ENCODE peak calls at places on chromosomes 13 and 19, in ten cellular contexts. U is activated T-helper 1 cell treated with Interleukin-2 at 50 U/mL for 16 hours; F is activated T-cell treated with anti-CD3 and anti-CD28 coated beads, Interleukin-2, amount 50 U/mL, for 72 hours; W is ELR; Y is stimulated activated CD4-positive, alpha-beta T cell treated with anti-CD3 and anti-CD28 coated beads, Interleukin-2, amount 100 ng/mL, for 24 hours; G is NCI-H2029 treated with DMSO at 0.1 percent for 48 hours; A is NB4; V is neural crest cell; R is Daoy; L is SK-MEL-5. H is an unnamed sample.

GRCh38 chr19:49400034-49400433 is 12.0 kb downstream of the KASH5 start:
- DNase-seq in U (no peak), F (no peak), W (peak), Y (no peak), G (no peak), A (no peak), V (no peak), R (no peak), L (no peak), H (no peak)

GRCh38 chr13:41231786-41232185 is 31.6 kb downstream of the MTRF1 start:
- DNase-seq in U (no peak), F (no peak), W (no peak), Y (no peak), G (peak), A (no peak), V (no peak), R (peak), L (no peak), H (no peak)

GRCh38 chr13:24630851-24631341 is 49.3 kb upstream of the ATP12A start:
- DNase-seq in U (no peak), F (no peak), W (peak), Y (no peak), G (no peak), A (peak), V (no peak), R (peak), L (peak), H (no peak)

GRCh38 chr13:48194392-48194754 is 38.6 kb upstream of the ITM2B start:
- DNase-seq in U (no peak), F (no peak), W (no peak), Y (no peak), G (no peak), A (peak), V (no peak), R (no peak), L (peak), H (peak)

GRCh38 chr13:36344173-36344572 is 2.0 kb downstream of the SPART start:
- DNase-seq in U (no peak), F (no peak), W (peak), Y (no peak), G (no peak), A (peak), V (no peak), R (peak), L (peak), H (peak)

GRCh38 chr13:74773263-74773662 is 639.1 kb upstream of the KLF12 start:
- DNase-seq in U (no peak), F (no peak), W (no peak), Y (no peak), G (no peak), A (no peak), V (no peak), R (no peak), L (no peak), H (no peak)

GRCh38 chr19:6442087-6442688 is 8.6 kb upstream of the SLC25A41 start:
- DNase-seq in U (no peak), F (no peak), W (no peak), Y (no peak), G (no peak), A (no peak), V (no peak), R (no peak), L (no peak), H (no peak)

GRCh38 chr19:8487137-8487851 is 15.1 kb downstream of the PRAM1 start:
- DNase-seq in U (peak), F (peak), W (no peak), Y (peak), G (no peak), A (peak), V (no peak), R (no peak), L (no peak), H (peak)

GRCh38 chr19:27972291-27973040 is 1240.5 kb downstream of the UQCRFS1 start:
- DNase-seq in U (no peak), F (no peak), W (peak), Y (no peak), G (peak), A (no peak), V (no peak), R (peak), L (peak), H (no peak)

GRCh38 chr19:20247016-20247683 is 80.1 kb downstream of the ZNF486 start:
- DNase-seq in U (peak), F (peak), W (peak), Y (peak), G (no peak), A (peak), V (peak), R (no peak), L (peak), H (peak)

GRCh38 chr19:10699650-10700335 is 1.4 kb upstream of the QTRT1 start:
- DNase-seq in U (peak), F (peak), W (peak), Y (peak), G (peak), A (peak), V (peak), R (peak), L (peak), H (peak)

GRCh38 chr19:31270897-31271568 is 78.2 kb downstream of the TSHZ3 start:
- DNase-seq in U (no peak), F (no peak), W (peak), Y (no peak), G (no peak), A (no peak), V (no peak), R (peak), L (no peak), H (no peak)

GRCh38 chr19:45460807-45461347 is 6.9 kb upstream of the FOSB start:
- DNase-seq in U (no peak), F (no peak), W (no peak), Y (no peak), G (no peak), A (no peak), V (no peak), R (no peak), L (no peak), H (no peak)

GRCh38 chr13:33637978-33638743 is 179.8 kb upstream of the RFC3 start:
- DNase-seq in U (no peak), F (no peak), W (peak), Y (no peak), G (no peak), A (no peak), V (no peak), R (no peak), L (no peak), H (no peak)

H was measured in AML-193.